ENCODE peak calls at places on chromosomes 6 and 20, in four cellular contexts. H is Caco-2; M is CD4-positive, CD25-positive, alpha-beta regulatory T cell; Q is sigmoid colon. V is an unnamed sample.

GRCh38 chr6:81241126-81241525 is 511.4 kb downstream of the TENT5A start:
- DNase-seq in H (no peak), M (no peak), Q (no peak), V (no peak)

GRCh38 chr6:39422273-39422672 is 99.8 kb upstream of the KCNK16 start:
- DNase-seq in H (no peak), M (no peak), Q (no peak), V (no peak)

GRCh38 chr20:59154317-59155013 is 9.2 kb upstream of the ZNF831 start:
- DNase-seq in H (no peak), M (no peak), Q (no peak), V (no peak)

GRCh38 chr6:26104457-26105108 is 17.4 kb downstream of the HFE start:
- DNase-seq in H (peak; percentile 87), M (no peak), Q (no peak), V (peak; percentile 70)

GRCh38 chr6:110786271-110786670 is 29.0 kb downstream of the CDK19 start:
- DNase-seq in H (no peak), M (no peak), Q (no peak), V (no peak)

GRCh38 chr6:131199568-131200272 is 64.5 kb downstream of the AKAP7 start:
- DNase-seq in H (peak; percentile 56), M (peak; percentile 62), Q (no peak), V (peak; percentile 51)

GRCh38 chr6:3209114-3210023 is 18.1 kb downstream of the TUBB2B start:
- DNase-seq in H (peak; percentile 77), M (no peak), Q (no peak), V (peak; percentile 70)

GRCh38 chr6:113636357-113636824 is 220.8 kb upstream of the MARCKS start:
- DNase-seq in H (peak; percentile 59), M (no peak), Q (no peak), V (no peak)

GRCh38 chr6:474454-475185 is 83.1 kb downstream of the IRF4 start:
- DNase-seq in H (no peak), M (peak; percentile 25), Q (no peak), V (no peak)

DNA sequence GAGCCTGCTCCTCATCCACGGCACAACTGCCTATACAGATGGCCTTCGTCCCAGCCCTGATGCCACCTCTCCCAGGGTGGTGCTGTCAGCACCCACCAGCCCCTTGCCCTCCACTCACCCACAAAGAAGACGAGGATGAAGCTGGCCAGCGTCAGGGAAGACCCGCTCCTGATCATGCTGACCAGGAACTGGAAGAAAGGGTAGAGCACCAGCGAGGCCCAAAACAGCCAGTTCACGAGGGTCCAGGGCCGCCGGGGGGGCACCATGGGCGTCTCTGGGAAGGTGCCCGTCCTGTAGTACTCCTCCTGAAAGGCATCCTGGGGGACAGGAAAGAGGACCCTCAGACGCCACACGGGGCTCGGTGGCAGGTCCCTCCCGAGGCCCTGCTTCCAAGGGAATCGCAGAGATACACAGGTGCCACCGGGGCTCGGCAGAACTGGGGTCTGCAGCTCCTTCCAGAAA is 134.5 kb downstream of the AGPAT4 start:
- DNase-seq in H (no peak), M (no peak), Q (no peak), V (no peak)
- H3K4me1 ChIP-seq in H (peaks cover 4% of the 10 kb centered on the region), M (no peaks in the 10 kb centered on the region), Q (no peaks in the 10 kb centered on the region), V (no peaks in the 10 kb centered on the region)

DNA sequence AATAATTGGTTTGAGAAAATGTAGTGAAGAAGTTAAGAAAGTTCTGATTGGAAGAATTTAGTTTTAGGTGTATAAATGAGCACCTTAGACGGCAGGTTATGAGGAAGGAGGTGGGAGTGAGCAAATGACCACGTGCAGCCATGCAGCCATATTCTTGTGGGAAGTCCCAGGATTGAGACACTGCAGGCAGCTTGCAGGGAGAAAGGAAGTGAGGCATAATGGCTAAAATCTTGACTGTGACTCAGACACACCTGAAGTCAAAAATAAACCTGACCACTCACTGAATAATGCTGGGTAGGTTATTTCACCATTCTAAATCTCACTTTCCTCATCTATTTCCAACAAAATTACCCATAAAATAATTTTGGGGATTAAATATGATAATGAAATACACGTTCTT is 16.6 kb downstream of the DSE start:
- DNase-seq in H (no peak), M (no peak), Q (no peak), V (no peak)
- H3K4me1 ChIP-seq in H (no peaks in the 10 kb centered on the region), M (peaks cover 3% of the 10 kb centered on the region), Q (peaks cover 24% of the 10 kb centered on the region), V (no peaks in the 10 kb centered on the region)

DNA sequence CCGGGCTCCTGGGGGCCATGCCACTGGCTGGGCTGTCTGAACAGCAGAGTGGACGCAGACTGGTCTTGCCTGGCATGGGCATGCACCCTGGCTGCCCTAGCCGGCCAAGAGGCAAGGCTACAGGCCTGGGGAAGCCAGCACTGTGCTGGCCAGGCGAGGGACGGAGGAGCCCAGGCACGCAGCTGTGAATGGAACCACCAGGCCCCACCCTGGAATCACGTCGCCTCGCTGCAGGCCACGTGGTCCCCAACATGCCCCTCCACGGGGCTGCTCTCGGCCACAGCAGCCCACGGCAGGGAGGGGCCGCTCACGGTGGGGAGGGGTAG is 4.0 kb downstream of the UCKL1 start:
- DNase-seq in H (no peak), M (no peak), Q (no peak), V (no peak)
- H3K4me1 ChIP-seq in H (peaks cover 18% of the 10 kb centered on the region), M (peaks cover 56% of the 10 kb centered on the region), Q (peaks cover 89% of the 10 kb centered on the region), V (peaks cover 47% of the 10 kb centered on the region)

GRCh38 chr6:111842271-111842822 is 30.9 kb downstream of the FYN start:
- DNase-seq in H (no peak), M (no peak), Q (no peak), V (no peak)
- H3K4me1 ChIP-seq in H (peaks cover 21% of the 10 kb centered on the region), M (peaks cover 100% of the 10 kb centered on the region), Q (peaks cover 16% of the 10 kb centered on the region), V (no peaks in the 10 kb centered on the region)

GRCh38 chr6:56314683-56315523 is 67.5 kb upstream of the COL21A1 start:
- DNase-seq in H (peak; percentile 35), M (no peak), Q (no peak), V (no peak)
- H3K4me1 ChIP-seq in H (no peaks in the 10 kb centered on the region), M (no peaks in the 10 kb centered on the region), Q (no peaks in the 10 kb centered on the region), V (no peaks in the 10 kb centered on the region)

GRCh38 chr20:42113236-42113635 is 495.1 kb upstream of the CHD6 start:
- DNase-seq in H (no peak), M (no peak), Q (no peak), V (no peak)
- H3K4me1 ChIP-seq in H (no peaks in the 10 kb centered on the region), M (no peaks in the 10 kb centered on the region), Q (no peaks in the 10 kb centered on the region), V (no peaks in the 10 kb centered on the region)

GRCh38 chr6:137216106-137216505 is 3.1 kb downstream of the IFNGR1 start:
- DNase-seq in H (no peak), M (no peak), Q (no peak), V (no peak)

GRCh38 chr6:137214931-137215330 is 4.3 kb downstream of the IFNGR1 start:
- DNase-seq in H (no peak), M (no peak), Q (no peak), V (no peak)

GRCh38 chr6:137211910-137212309 is 7.3 kb downstream of the IFNGR1 start:
- DNase-seq in H (no peak), M (no peak), Q (no peak), V (no peak)

GRCh38 chr6:137213331-137213740 is 5.8 kb downstream of the IFNGR1 start:
- DNase-seq in H (no peak), M (no peak), Q (no peak), V (no peak)

DNA sequence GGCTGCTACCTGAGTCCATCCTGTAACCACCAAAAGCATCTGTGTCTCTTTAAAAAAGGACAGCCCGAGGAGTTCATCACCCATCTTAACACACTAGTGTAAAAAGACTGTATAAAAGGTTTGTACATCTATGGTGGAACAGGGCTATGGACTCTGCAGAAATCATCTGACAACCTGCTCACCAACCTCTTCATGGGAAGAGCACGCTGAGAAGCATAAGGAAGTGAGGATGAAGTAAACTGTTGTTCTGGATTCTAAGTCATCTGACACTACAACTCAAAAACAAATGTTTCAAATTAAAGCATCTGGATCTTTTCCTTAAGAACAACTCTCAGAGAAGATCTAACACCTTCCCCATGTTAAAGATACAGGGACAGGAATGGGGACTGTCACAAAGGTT is 5.4 kb downstream of the IFNGR1 start:
- DNase-seq in H (no peak), M (no peak), Q (no peak), V (no peak)
- H3K4me1 ChIP-seq in H (peaks cover 5% of the 10 kb centered on the region), M (peaks cover 26% of the 10 kb centered on the region), Q (peaks cover 85% of the 10 kb centered on the region), V (peaks cover 7% of the 10 kb centered on the region)

GRCh38 chr6:106659859-106660258 is 30.5 kb downstream of the QRSL1 start:
- DNase-seq in H (no peak), M (no peak), Q (no peak), V (no peak)

GRCh38 chr6:106658469-106658868 is 29.1 kb downstream of the QRSL1 start:
- DNase-seq in H (no peak), M (no peak), Q (no peak), V (no peak)

GRCh38 chr6:106667022-106667402 is 37.6 kb downstream of the QRSL1 start:
- DNase-seq in H (no peak), M (no peak), Q (no peak), V (no peak)

GRCh38 chr6:106666290-106667021 is 37.1 kb downstream of the QRSL1 start:
- DNase-seq in H (no peak), M (no peak), Q (no peak), V (no peak)

GRCh38 chr6:106662458-106662857 is 33.1 kb downstream of the QRSL1 start:
- DNase-seq in H (no peak), M (no peak), Q (no peak), V (no peak)
- H3K4me1 ChIP-seq in H (no peaks in the 10 kb centered on the region), M (no peaks in the 10 kb centered on the region), Q (no peaks in the 10 kb centered on the region), V (no peaks in the 10 kb centered on the region)

GRCh38 chr6:158665332-158665731 is 15.5 kb downstream of the SYTL3 start:
- DNase-seq in H (no peak), M (no peak), Q (no peak), V (peak; percentile 15)
- H3K4me1 ChIP-seq in H (peaks cover 3% of the 10 kb centered on the region), M (peaks cover 6% of the 10 kb centered on the region), Q (peaks cover 8% of the 10 kb centered on the region), V (no peaks in the 10 kb centered on the region)